ENCODE peak calls at places on chromosomes 12 and 14, in nine cellular contexts. Z is EH; N is RWPE1; Y is stimulated activated CD4-positive, alpha-beta T cell treated with anti-CD3 and anti-CD28 coated beads, Interleukin-4, amount 100 ng/mL, for 4 hours; P is fibroblast of mammary gland; K is naive B cell; A is left ventricle myocardium superior; C is NCI-H1694 treated with DMSO at 0.1 percent for 48 hours; H is GM20000. D is an unnamed sample.

GRCh38 chr12:111672822-111673381 is 12.9 kb downstream of the BRAP start:
- DNase-seq in C (no peak), N (no peak), Y (no peak), Z (no peak), K (no peak), P (no peak), A (no peak), H (no peak), D (no peak)

GRCh38 chr12:1618489-1618888 is 10.5 kb upstream of the WNT5B start:
- DNase-seq in Z (peak), C (no peak), A (no peak), Y (no peak), N (no peak), P (no peak), H (no peak), K (no peak), D (no peak)

GRCh38 chr12:91072931-91073330 is 15.1 kb upstream of the KERA start:
- DNase-seq in H (no peak), A (no peak), Y (no peak), P (no peak), Z (no peak), K (no peak), N (no peak), C (no peak), D (no peak)

GRCh38 chr14:75307700-75308379 is 29.2 kb downstream of the FOS start:
- DNase-seq in Z (peak), P (peak), N (peak), K (peak), Y (peak), A (peak), H (peak), C (peak), D (no peak)

GRCh38 chr12:30847259-30847658 is 79.3 kb upstream of the TSPAN11 start:
- DNase-seq in A (no peak), K (peak), N (no peak), H (no peak), Z (peak), C (peak), P (peak), Y (no peak), D (peak)

GRCh38 chr12:124732275-124733075 is 131.2 kb downstream of the SCARB1 start:
- DNase-seq in C (no peak), Y (no peak), Z (peak), N (no peak), K (no peak), H (no peak), P (no peak), A (no peak), D (no peak)

GRCh38 chr14:24058260-24058950 is 6.6 kb downstream of the CARMIL3 start:
- DNase-seq in N (peak), H (peak), A (peak), P (peak), C (peak), K (peak), Y (no peak), Z (peak), D (no peak)

GRCh38 chr14:45252356-45253069 is 489 bp downstream of the MIS18BP1 start:
- DNase-seq in H (no peak), A (no peak), Z (peak), P (peak), N (no peak), Y (no peak), K (no peak), C (peak), D (no peak)

GRCh38 chr14:64732536-64733120 is 28.4 kb downstream of the PLEKHG3 start:
- DNase-seq in K (no peak), N (no peak), P (no peak), H (no peak), C (no peak), Y (no peak), A (no peak), Z (no peak), D (no peak)

GRCh38 chr12:2535583-2536187 is 259.1 kb upstream of the FKBP4 start:
- DNase-seq in A (no peak), H (no peak), P (peak), C (no peak), Z (peak), N (peak), Y (no peak), K (no peak), D (no peak)

GRCh38 chr14:101973356-101973755 is 9.0 kb downstream of the DYNC1H1 start:
- DNase-seq in Y (no peak), P (peak), Z (peak), K (no peak), C (no peak), N (no peak), A (no peak), H (no peak), D (no peak)

GRCh38 chr14:54343276-54344121 is 53.3 kb upstream of the CDKN3 start:
- DNase-seq in H (no peak), C (peak), A (peak), P (peak), Y (no peak), K (no peak), N (no peak), Z (peak), D (no peak)

GRCh38 chr14:59704054-59704453 is 127.4 kb upstream of the CCDC175 start:
- DNase-seq in Y (no peak), C (no peak), N (no peak), A (no peak), P (no peak), H (no peak), K (no peak), Z (no peak), D (no peak)

GRCh38 chr12:12398026-12398859 is 41.4 kb downstream of the BORCS5 start:
- DNase-seq in C (no peak), Y (no peak), N (peak), Z (peak), A (peak), H (no peak), P (peak), K (no peak), D (no peak)

GRCh38 chr12:124964836-124965462 is 24.0 kb downstream of the DHX37 start:
- DNase-seq in P (no peak), K (no peak), C (no peak), Z (no peak), H (no peak), N (no peak), Y (no peak), A (no peak), D (no peak)

GRCh38 chr12:553216-554000 is 93.7 kb downstream of the B4GALNT3 start:
- DNase-seq in A (no peak), H (no peak), K (no peak), Z (no peak), Y (no peak), P (no peak), C (no peak), N (no peak), D (no peak)

GRCh38 chr12:14394317-14395058 is 29.0 kb downstream of the ATF7IP start:
- DNase-seq in N (peak), H (peak), A (no peak), Z (peak), K (peak), C (peak), Y (peak), P (peak), D (peak)

GRCh38 chr14:24189460-24189859 is 844 bp upstream of the IPO4 start:
- DNase-seq in K (no peak), Y (no peak), A (no peak), P (no peak), N (no peak), H (no peak), Z (no peak), C (no peak), D (no peak)